ENCODE peak calls at places on chromosomes 1 and 21, in four cellular contexts. V, E, O and N are unnamed samples.

GRCh38 chr1:38502772-38503171 is 356.8 kb downstream of the RRAGC start:
- DNase-seq in V (no peak), E (no peak), O (no peak), N (no peak)

GRCh38 chr1:17306407-17306806 is 1.6 kb upstream of the PADI4 start:
- DNase-seq in V (no peak), E (no peak), O (no peak), N (no peak)

GRCh38 chr21:20570824-20571232 is 427.4 kb upstream of the NCAM2 start:
- DNase-seq in V (no peak), E (no peak), O (no peak), N (no peak)

GRCh38 chr1:151443846-151444790 is 15.2 kb downstream of the POGZ start:
- DNase-seq in V (peak; percentile 63), E (no peak), O (peak; percentile 86), N (no peak)

GRCh38 chr1:216193839-216194443 is 229.3 kb downstream of the USH2A start:
- DNase-seq in V (no peak), E (no peak), O (no peak), N (no peak)

GRCh38 chr1:26066857-26067256 is 573 bp downstream of the TRIM63 start:
- DNase-seq in V (no peak), E (peak; percentile 76), O (no peak), N (no peak)

GRCh38 chr1:53634571-53634979 is 104.4 kb downstream of the GLIS1 start:
- DNase-seq in V (no peak), E (no peak), O (no peak), N (no peak)

GRCh38 chr21:42235593-42235992 is 16.7 kb downstream of the ABCG1 start:
- DNase-seq in V (no peak), E (no peak), O (no peak), N (no peak)

GRCh38 chr1:14968251-14968812 is 185.2 kb upstream of the TMEM51 start:
- DNase-seq in V (peak; percentile 30), E (peak; percentile 30), O (peak; percentile 91), N (no peak)

GRCh38 chr1:33429846-33430750 is 797 bp downstream of the PHC2 start:
- DNase-seq in V (peak; percentile 67), E (peak; percentile 50), O (no peak), N (peak; percentile 54)

GRCh38 chr1:231958448-231958847 is 331.9 kb downstream of the DISC1 start:
- DNase-seq in V (no peak), E (no peak), O (peak; percentile 49), N (no peak)

GRCh38 chr1:231957361-231957760 is 330.8 kb downstream of the DISC1 start:
- DNase-seq in V (no peak), E (no peak), O (no peak), N (no peak)

GRCh38 chr1:231950732-231951131 is 324.1 kb downstream of the DISC1 start:
- DNase-seq in V (no peak), E (no peak), O (no peak), N (no peak)

GRCh38 chr1:231951399-231951798 is 324.8 kb downstream of the DISC1 start:
- DNase-seq in V (no peak), E (no peak), O (peak; percentile 69), N (no peak)

DNA sequence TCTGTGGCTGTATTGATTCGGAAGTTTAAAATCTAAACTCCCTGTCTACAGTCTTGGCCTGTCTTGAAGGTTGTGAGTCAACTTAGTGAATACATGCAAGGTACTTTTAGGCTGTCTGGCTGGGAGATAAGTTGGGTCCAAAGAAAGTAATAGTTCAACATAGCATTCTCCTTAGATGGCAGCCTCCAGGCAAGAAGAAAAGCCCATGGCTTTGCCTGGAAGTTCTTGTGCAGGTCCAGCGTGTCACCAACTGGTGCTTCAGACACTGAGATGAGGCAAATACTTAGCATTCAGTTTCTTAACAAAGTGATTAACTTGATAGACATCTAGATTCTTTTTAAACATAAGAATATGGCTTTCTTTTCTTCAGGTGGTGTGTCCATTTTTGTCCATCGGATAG is 328.2 kb downstream of the DISC1 start:
- DNase-seq in V (no peak), E (no peak), O (no peak), N (no peak)
- H3K4me1 ChIP-seq in V (no peaks in the 10 kb centered on the region), E (peaks cover 9% of the 10 kb centered on the region), O (no peaks in the 10 kb centered on the region), N (no peaks in the 10 kb centered on the region)

DNA sequence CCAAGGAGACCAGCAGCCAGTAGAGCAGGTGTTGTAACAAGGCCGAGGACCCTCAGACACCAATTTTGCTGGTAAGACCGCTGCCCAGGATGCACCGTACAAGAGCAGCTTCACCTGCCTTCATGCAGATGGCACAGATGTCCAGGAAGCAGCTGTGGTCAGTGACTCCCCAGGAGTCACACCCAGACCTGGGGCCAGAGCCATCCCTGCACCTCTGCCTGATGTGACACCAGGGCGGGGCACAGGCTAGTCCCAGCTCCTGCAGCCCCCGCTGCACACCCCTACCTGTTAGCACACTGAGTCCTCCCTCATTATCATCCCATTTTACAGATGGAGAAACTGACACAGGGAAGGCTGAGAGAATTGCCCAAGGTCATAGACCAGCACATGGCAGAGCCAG is 16.3 kb upstream of the KCNAB2 start:
- DNase-seq in V (no peak), E (no peak), O (no peak), N (no peak)
- H3K4me3 ChIP-seq in V (no peak overlapping the region), E (no peak overlapping the region), O (no peak overlapping the region), N (no peak overlapping the region)

DNA sequence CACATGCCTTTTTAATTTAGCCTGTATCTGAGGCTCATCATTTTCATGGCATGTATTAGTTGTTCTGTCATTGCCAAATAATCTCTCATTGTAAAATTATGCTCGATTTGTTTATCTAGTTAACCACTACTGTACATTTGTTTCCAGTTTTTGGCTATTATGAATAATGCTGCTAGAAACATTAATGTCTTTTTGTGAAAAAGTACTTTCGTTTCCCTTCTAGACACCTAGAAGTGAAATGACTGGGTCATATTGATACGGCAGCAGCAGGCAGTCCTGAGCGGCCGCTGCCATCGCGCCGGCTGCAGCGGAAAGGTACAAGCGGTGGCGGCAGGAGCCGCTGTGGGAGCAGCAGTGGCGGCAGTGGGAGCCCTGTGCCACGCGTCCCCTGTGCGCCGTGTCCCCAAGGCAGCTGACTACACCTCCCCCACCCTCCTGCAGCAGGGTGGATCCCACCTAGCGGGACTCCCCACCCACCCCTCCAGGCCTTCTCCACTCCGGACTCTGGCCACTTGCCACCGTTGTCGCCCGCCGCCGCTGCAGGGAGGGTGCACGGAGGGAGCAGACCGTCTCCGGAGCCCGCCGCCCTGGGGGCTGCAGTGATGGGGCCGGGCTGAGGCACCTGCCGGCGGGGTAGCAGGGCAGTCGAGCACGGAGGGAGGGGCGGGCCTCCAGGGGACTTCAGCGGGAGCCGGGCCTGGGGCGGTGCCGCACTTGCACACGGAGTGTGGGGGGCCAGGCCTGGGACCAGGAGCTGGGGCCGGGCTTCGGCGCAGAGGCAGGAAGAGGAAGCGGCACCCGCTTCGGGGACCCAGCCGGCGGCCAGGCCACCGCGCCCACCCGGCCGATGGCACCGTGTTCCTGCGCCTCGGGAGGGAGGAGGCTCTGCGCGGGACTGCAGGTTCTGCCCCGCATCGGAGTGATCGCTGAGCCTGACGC is 66.8 kb upstream of the RGS7 start:
- DNase-seq in V (no peak), E (peak; percentile 15), O (peak; percentile 63), N (no peak)
- TF ChIP-seq CTCF in V (no peak), E (no peak), O (peak; percentile 4), N (no peak)

GRCh38 chr1:19458815-19459417 is 26.4 kb downstream of the CAPZB start:
- DNase-seq in V (no peak), E (peak; percentile 46), O (no peak), N (peak; percentile 75)

GRCh38 chr1:19454265-19455198 is 30.8 kb downstream of the CAPZB start:
- DNase-seq in V (no peak), E (no peak), O (no peak), N (no peak)

GRCh38 chr1:19456915-19457554 is 28.3 kb downstream of the CAPZB start:
- DNase-seq in V (no peak), E (no peak), O (peak; percentile 41), N (no peak)

GRCh38 chr1:19455353-19455752 is 30.0 kb downstream of the CAPZB start:
- DNase-seq in V (no peak), E (no peak), O (no peak), N (no peak)

GRCh38 chr1:19457555-19457954 is 27.8 kb downstream of the CAPZB start:
- DNase-seq in V (no peak), E (no peak), O (no peak), N (no peak)
- H3K4me1 ChIP-seq in V (peaks cover 49% of the 10 kb centered on the region), E (peaks cover 78% of the 10 kb centered on the region), O (peaks cover 34% of the 10 kb centered on the region), N (peaks cover 60% of the 10 kb centered on the region)

GRCh38 chr1:211379446-211379845 is 52.8 kb downstream of the TRAF5 start:
- DNase-seq in V (no peak), E (no peak), O (no peak), N (no peak)

GRCh38 chr1:211381481-211382181 is 55.0 kb downstream of the TRAF5 start:
- DNase-seq in V (no peak), E (no peak), O (no peak), N (no peak)

GRCh38 chr1:211382714-211383480 is 56.3 kb downstream of the TRAF5 start:
- DNase-seq in V (peak; percentile 92), E (peak; percentile 96), O (peak; percentile 91), N (peak; percentile 96)

GRCh38 chr1:211384524-211384923 is 57.9 kb downstream of the TRAF5 start:
- DNase-seq in V (no peak), E (no peak), O (no peak), N (no peak)

DNA sequence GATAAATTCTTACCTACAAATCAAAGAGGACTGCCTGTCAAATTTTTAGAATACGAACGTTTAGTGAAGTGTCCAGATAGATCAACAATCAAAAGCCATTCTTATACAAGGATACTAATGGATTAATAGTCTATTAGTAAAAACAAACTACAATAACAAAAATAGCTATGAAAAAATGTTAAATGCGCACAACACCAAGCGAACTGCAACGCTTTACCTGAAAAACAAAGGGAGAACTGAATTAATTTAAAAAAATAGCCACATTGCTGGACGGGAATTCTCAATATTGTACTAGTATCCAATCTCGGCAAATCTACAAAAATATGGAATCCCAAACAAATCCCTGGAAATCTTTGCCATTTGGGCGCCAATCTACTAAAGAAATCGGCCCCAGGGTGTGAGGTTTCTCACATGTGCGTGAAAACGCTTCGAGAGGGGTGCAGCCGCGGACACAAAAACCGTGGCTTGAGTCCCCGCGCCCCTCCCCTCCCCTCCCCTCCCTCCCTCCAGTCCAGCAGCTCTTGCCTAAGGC is 55.6 kb downstream of the TRAF5 start:
- DNase-seq in V (no peak), E (no peak), O (no peak), N (no peak)
- H3K4me3 ChIP-seq in V (peak overlapping the region; percentile 56), E (peak overlapping the region; percentile 82), O (peak overlapping the region; percentile 71), N (peak overlapping the region; percentile 14)